ENCODE peak calls at places on chromosomes 5 and 9, in five cellular contexts. U is kidney, D is heart left ventricle, S is cardiac muscle cell, V is tibial nerve. H is an unnamed sample.

GRCh38 chr5:158958048-158958994 is 141.4 kb downstream of the EBF1 start:
- DNase-seq in D (no peak), U (no peak), S (no peak), V (no peak), H (no peak)

GRCh38 chr5:147752033-147752432 is 30.5 kb downstream of the JAKMIP2 start:
- DNase-seq in U (no peak), D (no peak), S (no peak), V (no peak), H (no peak)

GRCh38 chr9:111597852-111598729 is 1.4 kb downstream of the PTGR1 start:
- DNase-seq in U (peak; percentile 85), D (peak; percentile 66), S (peak; percentile 78), V (peak; percentile 32), H (peak; percentile 75)

GRCh38 chr5:59276886-59277514 is 616.5 kb downstream of the PDE4D start:
- DNase-seq in V (no peak), D (no peak), S (peak; percentile 16), U (no peak), H (no peak)

GRCh38 chr5:61673007-61673735 is 341.1 kb downstream of the ZSWIM6 start:
- DNase-seq in V (no peak), U (no peak), D (no peak), S (no peak), H (peak; percentile 12)

GRCh38 chr5:52655163-52655562 is 132.6 kb upstream of the ITGA1 start:
- DNase-seq in V (no peak), S (no peak), D (no peak), U (no peak), H (no peak)

GRCh38 chr9:76687861-76688374 is 76.3 kb upstream of the PCA3 start:
- DNase-seq in S (peak; percentile 84), D (no peak), U (no peak), V (no peak), H (peak; percentile 71)

GRCh38 chr5:59517926-59518585 is 375.5 kb downstream of the PDE4D start:
- DNase-seq in V (no peak), U (no peak), D (no peak), S (peak; percentile 35), H (peak; percentile 22)

GRCh38 chr9:92713528-92713927 is 43.6 kb upstream of the IPPK start:
- DNase-seq in D (no peak), V (no peak), S (no peak), U (no peak), H (no peak)

GRCh38 chr5:142110046-142110531 is 1.5 kb downstream of the NDFIP1 start:
- DNase-seq in D (no peak), V (peak; percentile 38), U (no peak), S (peak; percentile 60), H (peak; percentile 77)

GRCh38 chr9:114798793-114799427 is 6.9 kb downstream of the TNFSF15 start:
- DNase-seq in S (no peak), V (no peak), U (no peak), D (no peak), H (no peak)

GRCh38 chr5:82570-82969 is 9.4 kb upstream of the PLEKHG4B start:
- DNase-seq in S (no peak), D (no peak), V (no peak), U (no peak), H (no peak)

GRCh38 chr5:170554566-170555267 is 50.9 kb downstream of the KCNIP1 start:
- DNase-seq in D (no peak), S (peak; percentile 80), V (no peak), U (peak; percentile 71), H (no peak)

GRCh38 chr5:10438301-10438700 is 3.4 kb upstream of the ROPN1L start:
- DNase-seq in D (no peak), S (no peak), U (no peak), V (no peak), H (no peak)

GRCh38 chr5:10432059-10433008 is 9.3 kb upstream of the ROPN1L start:
- DNase-seq in V (no peak), S (no peak), D (no peak), U (no peak), H (no peak)

GRCh38 chr5:10431408-10431807 is 10.3 kb upstream of the ROPN1L start:
- DNase-seq in V (no peak), D (no peak), S (no peak), U (no peak), H (no peak)

GRCh38 chr5:10439692-10440091 is 2.0 kb upstream of the ROPN1L start:
- DNase-seq in D (no peak), U (no peak), S (no peak), V (no peak), H (no peak)

DNA sequence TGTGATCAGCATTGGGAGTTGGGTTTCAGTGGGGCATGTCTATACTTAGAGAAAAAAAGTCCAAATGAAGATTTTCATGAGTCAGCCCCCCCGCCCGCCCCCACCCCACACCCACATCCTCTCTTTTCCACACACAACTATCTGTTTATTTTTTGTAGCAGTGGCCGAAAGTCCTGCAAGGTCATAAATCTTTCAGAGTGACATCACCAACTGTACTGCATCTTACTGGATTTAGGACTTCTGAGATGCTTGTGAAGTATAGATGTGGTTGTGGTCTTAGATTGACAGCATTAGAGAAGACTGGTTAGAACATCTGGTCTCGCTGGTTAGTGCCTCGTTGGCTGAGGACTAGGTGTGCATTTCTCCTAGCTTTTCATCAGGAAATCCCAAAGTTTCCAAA is 7.3 kb upstream of the ROPN1L start:
- DNase-seq in S (no peak), U (no peak), D (no peak), V (no peak), H (peak; percentile 21)
- H3K36me3 ChIP-seq in S (peaks cover 28% of the 10 kb centered on the region), U (peaks cover 21% of the 10 kb centered on the region), D (peaks cover 96% of the 10 kb centered on the region), V (peaks cover 4% of the 10 kb centered on the region), H (peaks cover 70% of the 10 kb centered on the region)

GRCh38 chr9:19137282-19137681 is 10.0 kb upstream of the PLIN2 start:
- DNase-seq in S (peak; percentile 48), V (no peak), U (no peak), D (no peak), H (peak; percentile 43)
- H3K36me3 ChIP-seq in S (no peaks in the 10 kb centered on the region), V (no peaks in the 10 kb centered on the region), U (no peaks in the 10 kb centered on the region), D (no peaks in the 10 kb centered on the region), H (no peaks in the 10 kb centered on the region)

DNA sequence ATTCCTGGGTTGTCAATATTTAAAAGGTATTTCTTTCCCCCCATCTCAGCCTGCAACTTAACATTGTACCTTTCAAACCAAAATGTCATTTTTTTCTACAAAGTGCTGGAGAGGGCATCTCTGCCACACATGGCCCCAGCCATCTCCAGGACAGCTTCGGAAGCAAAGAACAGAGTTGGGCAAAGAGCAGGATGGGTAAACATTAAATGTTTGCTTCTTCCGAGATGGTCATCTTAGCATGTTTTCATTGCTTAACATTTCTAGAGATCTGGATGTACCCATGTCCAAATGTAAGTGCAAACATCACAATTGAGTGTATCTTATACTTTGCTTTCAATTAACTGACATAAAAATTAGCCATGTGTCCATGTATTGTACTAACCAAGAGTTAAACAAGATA is 14.3 kb upstream of the F2RL2 start:
- DNase-seq in U (no peak), D (no peak), V (no peak), S (no peak), H (no peak)
- H3K36me3 ChIP-seq in U (no peaks in the 10 kb centered on the region), D (no peaks in the 10 kb centered on the region), V (no peaks in the 10 kb centered on the region), S (no peaks in the 10 kb centered on the region), H (no peaks in the 10 kb centered on the region)

GRCh38 chr9:127945338-127945737 is 7.7 kb upstream of the DPM2 start:
- DNase-seq in S (no peak), D (no peak), U (peak; percentile 72), V (no peak), H (no peak)
- H3K36me3 ChIP-seq in S (peaks cover 13% of the 10 kb centered on the region), D (peaks cover 23% of the 10 kb centered on the region), U (peaks cover 14% of the 10 kb centered on the region), V (peaks cover 6% of the 10 kb centered on the region), H (peaks cover 21% of the 10 kb centered on the region)

GRCh38 chr9:122127396-122127798 is 32.2 kb downstream of the NDUFA8 start:
- DNase-seq in S (no peak), V (no peak), D (no peak), U (no peak), H (no peak)

GRCh38 chr9:122126340-122127333 is 32.9 kb downstream of the NDUFA8 start:
- DNase-seq in S (peak; percentile 46), V (no peak), U (no peak), D (no peak), H (peak; percentile 40)

GRCh38 chr9:122128432-122129343 is 30.9 kb downstream of the NDUFA8 start:
- DNase-seq in D (peak; percentile 79), S (no peak), U (peak; percentile 84), V (no peak), H (no peak)

GRCh38 chr9:122129969-122130368 is 29.6 kb downstream of the NDUFA8 start:
- DNase-seq in V (no peak), S (no peak), U (no peak), D (no peak), H (no peak)

GRCh38 chr9:122128007-122128406 is 31.6 kb downstream of the NDUFA8 start:
- DNase-seq in V (no peak), U (no peak), S (no peak), D (no peak), H (no peak)
- H3K36me3 ChIP-seq in V (no peaks in the 10 kb centered on the region), U (no peaks in the 10 kb centered on the region), S (no peaks in the 10 kb centered on the region), D (no peaks in the 10 kb centered on the region), H (no peaks in the 10 kb centered on the region)

DNA sequence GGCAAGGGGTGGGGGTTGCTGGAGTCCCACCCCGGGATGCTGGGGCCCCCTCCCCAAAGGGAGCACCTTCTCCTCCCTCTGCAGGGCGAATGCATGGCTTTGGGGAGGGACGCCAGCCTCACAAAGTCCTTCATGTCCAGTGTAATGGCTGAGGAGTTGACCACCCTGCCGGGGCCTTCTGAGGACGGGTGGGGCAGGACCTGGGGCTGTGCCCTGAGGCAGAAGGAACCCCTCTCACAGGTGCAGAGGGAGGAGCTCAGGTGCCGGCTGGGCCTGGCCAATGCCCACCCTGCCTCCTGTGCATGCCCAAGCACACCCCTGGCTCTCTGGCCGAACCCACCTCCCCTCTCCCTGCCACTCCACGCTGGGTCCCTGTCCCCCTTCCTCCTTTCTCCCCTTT is 64.3 kb upstream of the RNU6ATAC start:
- DNase-seq in D (no peak), U (no peak), V (no peak), S (no peak), H (no peak)
- H3K36me3 ChIP-seq in D (no peaks in the 10 kb centered on the region), U (no peaks in the 10 kb centered on the region), V (no peaks in the 10 kb centered on the region), S (no peaks in the 10 kb centered on the region), H (no peaks in the 10 kb centered on the region)

H was measured in adipocyte.